ENCODE peak calls at places on chromosome 15, in six cellular contexts. One of them, this sample, is unnamed.

GRCh38 chr15:56989411-56989924 is 71.0 kb downstream of the TCF12 start:
- DNase-seq in PC-9: no peak
- DNase-seq in Calu3: no peak
- DNase-seq in GM06990: no peak
- DNase-seq in NCI-H345: no peak
- DNase-seq in amygdala: no peak
- DNase-seq in this sample: no peak

GRCh38 chr15:69478259-69478687 is 25.7 kb downstream of the RPLP1 start:
- DNase-seq in amygdala: no peak
- DNase-seq in NCI-H345: peak
- DNase-seq in PC-9: no peak
- DNase-seq in GM06990: no peak
- DNase-seq in Calu3: peak
- DNase-seq in this sample: peak

GRCh38 chr15:80480909-80481308 is 76.7 kb downstream of the ARNT2 start:
- DNase-seq in PC-9: no peak
- DNase-seq in GM06990: no peak
- DNase-seq in Calu3: no peak
- DNase-seq in NCI-H345: no peak
- DNase-seq in amygdala: no peak
- DNase-seq in this sample: peak

GRCh38 chr15:92011611-92012367 is 158.3 kb downstream of the SLCO3A1 start:
- DNase-seq in GM06990: no peak
- DNase-seq in PC-9: peak
- DNase-seq in amygdala: no peak
- DNase-seq in Calu3: no peak
- DNase-seq in NCI-H345: peak
- DNase-seq in this sample: no peak

GRCh38 chr15:41568350-41569017 is 9.5 kb downstream of the TYRO3 start:
- DNase-seq in Calu3: peak
- DNase-seq in NCI-H345: no peak
- DNase-seq in PC-9: no peak
- DNase-seq in amygdala: no peak
- DNase-seq in GM06990: no peak
- DNase-seq in this sample: peak

GRCh38 chr15:84797212-84797611 is 19.9 kb upstream of the ALPK3 start:
- DNase-seq in NCI-H345: no peak
- DNase-seq in Calu3: no peak
- DNase-seq in amygdala: no peak
- DNase-seq in PC-9: no peak
- DNase-seq in GM06990: no peak
- DNase-seq in this sample: peak

GRCh38 chr15:66240240-66240842 is 13.2 kb downstream of the MEGF11 start:
- DNase-seq in GM06990: no peak
- DNase-seq in PC-9: no peak
- DNase-seq in amygdala: no peak
- DNase-seq in Calu3: no peak
- DNase-seq in NCI-H345: no peak
- DNase-seq in this sample: no peak

GRCh38 chr15:40769310-40770146 is at the start of gene C15orf62:
- DNase-seq in PC-9: peak
- DNase-seq in NCI-H345: peak
- DNase-seq in amygdala: no peak
- DNase-seq in GM06990: peak
- DNase-seq in Calu3: peak
- DNase-seq in this sample: peak

GRCh38 chr15:29309139-29309538 is 39.5 kb upstream of the NSMCE3 start:
- DNase-seq in amygdala: no peak
- DNase-seq in GM06990: peak
- DNase-seq in PC-9: no peak
- DNase-seq in NCI-H345: no peak
- DNase-seq in Calu3: no peak
- DNase-seq in this sample: no peak

GRCh38 chr15:31234815-31235214 is 91.8 kb upstream of the KLF13 start:
- DNase-seq in Calu3: no peak
- DNase-seq in PC-9: no peak
- DNase-seq in NCI-H345: no peak
- DNase-seq in amygdala: no peak
- DNase-seq in GM06990: no peak
- DNase-seq in this sample: no peak

GRCh38 chr15:87777054-87777498 is 479.5 kb downstream of the NTRK3 start:
- DNase-seq in PC-9: no peak
- DNase-seq in GM06990: no peak
- DNase-seq in Calu3: no peak
- DNase-seq in NCI-H345: no peak
- DNase-seq in amygdala: no peak
- DNase-seq in this sample: peak

GRCh38 chr15:77019476-77020331 is 24.8 kb downstream of the PSTPIP1 start:
- DNase-seq in GM06990: no peak
- DNase-seq in NCI-H345: no peak
- DNase-seq in Calu3: no peak
- DNase-seq in amygdala: no peak
- DNase-seq in PC-9: no peak
- DNase-seq in this sample: peak

GRCh38 chr15:41955100-41955499 is 17.3 kb downstream of the EHD4 start:
- DNase-seq in NCI-H345: no peak
- DNase-seq in PC-9: no peak
- DNase-seq in GM06990: no peak
- DNase-seq in amygdala: no peak
- DNase-seq in Calu3: no peak
- DNase-seq in this sample: no peak

GRCh38 chr15:91306155-91306554 is 206.1 kb downstream of the SV2B start:
- DNase-seq in amygdala: no peak
- DNase-seq in NCI-H345: no peak
- DNase-seq in GM06990: no peak
- DNase-seq in PC-9: no peak
- DNase-seq in Calu3: no peak
- DNase-seq in this sample: no peak

GRCh38 chr15:37102315-37103021 is 2.1 kb upstream of the MEIS2 start:
- DNase-seq in amygdala: no peak
- DNase-seq in PC-9: no peak
- DNase-seq in GM06990: no peak
- DNase-seq in Calu3: peak
- DNase-seq in NCI-H345: peak
- DNase-seq in this sample: no peak

GRCh38 chr15:89783111-89783860 is 7.2 kb downstream of the MESP2 start:
- DNase-seq in amygdala: no peak
- DNase-seq in Calu3: no peak
- DNase-seq in NCI-H345: no peak
- DNase-seq in GM06990: no peak
- DNase-seq in PC-9: peak
- DNase-seq in this sample: peak

GRCh38 chr15:81189583-81190283 is 6.9 kb upstream of the IL16 start:
- DNase-seq in PC-9: no peak
- DNase-seq in Calu3: no peak
- DNase-seq in NCI-H345: no peak
- DNase-seq in amygdala: no peak
- DNase-seq in GM06990: no peak
- DNase-seq in this sample: peak

GRCh38 chr15:71971905-71972304 is 146.0 kb downstream of the MYO9A start:
- DNase-seq in Calu3: peak
- DNase-seq in GM06990: no peak
- DNase-seq in amygdala: no peak
- DNase-seq in NCI-H345: no peak
- DNase-seq in PC-9: peak
- DNase-seq in this sample: no peak

This sample was measured in choroid plexus epithelial cell.